ENCODE peak calls at places on chromosome 17, in four cellular contexts. W, R, U and K are unnamed samples.

GRCh38 chr17:47735139-47735464 is 2.1 kb downstream of the TBX21 start:
- DNase-seq in W (no peak), R (no peak), U (no peak), K (no peak)

GRCh38 chr17:12859520-12859919 is 70.2 kb downstream of the ARHGAP44 start:
- DNase-seq in W (no peak), R (no peak), U (no peak), K (no peak)

GRCh38 chr17:2211661-2212327 is 91.8 kb downstream of the SMG6 start:
- DNase-seq in W (no peak), R (no peak), U (no peak), K (no peak)

GRCh38 chr17:50288306-50288705 is 14.0 kb downstream of the TMEM92 start:
- DNase-seq in W (no peak), R (no peak), U (no peak), K (no peak)

GRCh38 chr17:62778990-62779681 is 29.0 kb downstream of the MARCHF10 start:
- DNase-seq in W (peak; percentile 97), R (no peak), U (peak; percentile 82), K (no peak)

GRCh38 chr17:335691-336090 is 16.9 kb downstream of the RPH3AL start:
- DNase-seq in W (no peak), R (no peak), U (no peak), K (no peak)

GRCh38 chr17:78899361-78900260 is 3.4 kb downstream of the CEP295NL start:
- DNase-seq in W (peak; percentile 28), R (no peak), U (no peak), K (no peak)

GRCh38 chr17:71926746-71927398 is 193.9 kb upstream of the SOX9 start:
- DNase-seq in W (peak; percentile 94), R (no peak), U (no peak), K (no peak)

GRCh38 chr17:15265131-15265530 is at the start of gene PMP22:
- DNase-seq in W (no peak), R (no peak), U (no peak), K (no peak)

GRCh38 chr17:48129981-48130380 is 22.4 kb downstream of the SNX11 start:
- DNase-seq in W (no peak), R (no peak), U (no peak), K (no peak)

GRCh38 chr17:4209611-4210010 is 54.2 kb downstream of the ANKFY1 start:
- DNase-seq in W (no peak), R (no peak), U (no peak), K (no peak)

GRCh38 chr17:12116143-12116542 is 95.5 kb downstream of the MAP2K4 start:
- DNase-seq in W (no peak), R (no peak), U (no peak), K (no peak)

GRCh38 chr17:75404739-75405364 is 626 bp downstream of the GRB2 start:
- DNase-seq in W (peak; percentile 56), R (no peak), U (no peak), K (peak; percentile 5)

GRCh38 chr17:79325707-79326106 is 251.1 kb downstream of the ENGASE start:
- DNase-seq in W (no peak), R (no peak), U (no peak), K (no peak)

GRCh38 chr17:78892520-78892919 is 10.5 kb downstream of the CEP295NL start:
- DNase-seq in W (no peak), R (no peak), U (no peak), K (no peak)

GRCh38 chr17:63039899-63040602 is 74.0 kb downstream of the TANC2 start:
- DNase-seq in W (no peak), R (no peak), U (peak; percentile 17), K (no peak)

GRCh38 chr17:49842846-49843245 is 5.0 kb downstream of the TAC4 start:
- DNase-seq in W (no peak), R (no peak), U (no peak), K (no peak)

GRCh38 chr17:41434313-41434895 is 6.4 kb downstream of the KRT38 start:
- DNase-seq in W (no peak), R (no peak), U (no peak), K (no peak)

GRCh38 chr17:74865504-74866197 is 6.0 kb upstream of the GRIN2C start:
- DNase-seq in W (no peak), R (no peak), U (no peak), K (no peak)

GRCh38 chr17:77129568-77130301 is 11.0 kb upstream of the SEC14L1 start:
- DNase-seq in W (no peak), R (no peak), U (no peak), K (no peak)

GRCh38 chr17:50499722-50500121 is 8.5 kb upstream of the MYCBPAP start:
- DNase-seq in W (no peak), R (no peak), U (no peak), K (no peak)

GRCh38 chr17:4136373-4136772 is 6.5 kb downstream of the ZZEF1 start:
- DNase-seq in W (peak; percentile 47), R (no peak), U (no peak), K (no peak)

GRCh38 chr17:2799653-2800052 is 3.4 kb downstream of the RAP1GAP2 start:
- DNase-seq in W (no peak), R (no peak), U (no peak), K (no peak)

GRCh38 chr17:29619251-29619650 is 3.5 kb downstream of the CORO6 start:
- DNase-seq in W (peak; percentile 45), R (no peak), U (no peak), K (no peak)

GRCh38 chr17:7897773-7898172 is 9.2 kb downstream of the CHD3 start:
- DNase-seq in W (peak; percentile 11), R (no peak), U (no peak), K (no peak)

GRCh38 chr17:34850023-34850422 is 111.2 kb downstream of the CCT6B start:
- DNase-seq in W (no peak), R (no peak), U (no peak), K (no peak)

GRCh38 chr17:5049314-5049819 is 14.1 kb upstream of the SLC52A1 start:
- DNase-seq in W (peak; percentile 26), R (peak; percentile 15), U (no peak), K (peak; percentile 12)

GRCh38 chr17:28959471-28959871 is 8.2 kb upstream of the PHF12 start:
- DNase-seq in W (no peak), R (no peak), U (no peak), K (no peak)

GRCh38 chr17:62869885-62870580 is 61.9 kb upstream of the MARCHF10 start:
- DNase-seq in W (peak; percentile 46), R (no peak), U (peak; percentile 85), K (no peak)

GRCh38 chr17:49887086-49887743 is 39.3 kb upstream of the TAC4 start:
- DNase-seq in W (peak; percentile 65), R (no peak), U (no peak), K (no peak)

GRCh38 chr17:45291170-45291805 is 25.5 kb downstream of the MAP3K14 start:
- DNase-seq in W (no peak), R (no peak), U (no peak), K (no peak)

GRCh38 chr17:378068-378467 is 25.5 kb upstream of the RPH3AL start:
- DNase-seq in W (no peak), R (no peak), U (no peak), K (no peak)

GRCh38 chr17:42111901-42112551 is 488 bp downstream of the DHX58 start:
- DNase-seq in W (peak; percentile 51), R (no peak), U (no peak), K (no peak)

GRCh38 chr17:48139948-48140347 is 32.4 kb downstream of the SNX11 start:
- DNase-seq in W (no peak), R (no peak), U (no peak), K (no peak)